ENCODE peak calls at places on chromosomes 2 and 18, in four cellular contexts. A is GM12878, N is K562, S is HL-60. B is an unnamed sample.

GRCh38 chr2:209474960-209475359 is 51.1 kb downstream of the MAP2 start:
- DNase-seq in A (no peak), N (no peak), S (no peak), B (no peak)

GRCh38 chr2:23602113-23602512 is 217.1 kb downstream of the KLHL29 start:
- DNase-seq in N (no peak), A (no peak), S (no peak), B (no peak)

GRCh38 chr18:10164241-10165160 is 250.7 kb downstream of the VAPA start:
- DNase-seq in A (no peak), N (no peak), S (no peak), B (no peak)

GRCh38 chr2:118830886-118831285 is 16.6 kb downstream of the EN1 start:
- DNase-seq in N (no peak), A (no peak), S (no peak), B (no peak)

GRCh38 chr18:59877366-59877765 is 22.4 kb upstream of the PMAIP1 start:
- DNase-seq in A (no peak), S (peak), N (no peak), B (no peak)

GRCh38 chr2:74094291-74094690 is 53.4 kb downstream of the BOLA3 start:
- DNase-seq in A (no peak), N (no peak), S (no peak), B (no peak)

GRCh38 chr2:143390185-143390584 is 261.0 kb downstream of the ARHGAP15 start:
- DNase-seq in N (no peak), A (no peak), S (no peak), B (no peak)

GRCh38 chr2:187842978-187843847 is 289.0 kb upstream of the TFPI start:
- DNase-seq in S (no peak), A (no peak), N (peak), B (no peak)

GRCh38 chr2:189022002-189022401 is 47.8 kb downstream of the COL3A1 start:
- DNase-seq in N (no peak), S (no peak), A (no peak), B (no peak)

GRCh38 chr2:95722331-95722730 is 130.5 kb downstream of the TRIM43 start:
- DNase-seq in S (no peak), N (no peak), A (no peak), B (no peak)

DNA sequence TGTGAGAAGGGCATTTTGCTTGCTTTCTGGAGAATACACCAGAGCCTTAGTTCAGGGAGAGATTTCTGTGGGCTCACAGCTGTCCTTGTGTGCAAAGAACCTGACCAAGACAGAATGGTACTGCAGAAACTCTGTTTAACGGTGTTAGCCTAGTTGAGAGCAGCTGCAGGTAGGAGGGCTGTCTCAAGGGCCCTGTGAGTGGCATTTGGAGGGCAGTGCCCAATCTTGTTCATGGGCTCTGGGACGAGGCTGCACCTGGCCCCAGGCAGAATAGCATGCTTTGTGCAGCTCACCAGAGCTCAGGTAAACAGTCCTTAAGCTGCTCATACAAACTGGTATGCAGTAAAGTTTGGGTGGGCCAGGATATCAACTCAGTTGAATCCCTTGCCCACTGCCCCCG is 16.9 kb upstream of the RGPD4 start:
- DNase-seq in N (no peak), A (no peak), S (no peak), B (no peak)
- TF ChIP-seq SPI1 in N (no peak), A (no peak), S (no peak), B (no peak)

DNA sequence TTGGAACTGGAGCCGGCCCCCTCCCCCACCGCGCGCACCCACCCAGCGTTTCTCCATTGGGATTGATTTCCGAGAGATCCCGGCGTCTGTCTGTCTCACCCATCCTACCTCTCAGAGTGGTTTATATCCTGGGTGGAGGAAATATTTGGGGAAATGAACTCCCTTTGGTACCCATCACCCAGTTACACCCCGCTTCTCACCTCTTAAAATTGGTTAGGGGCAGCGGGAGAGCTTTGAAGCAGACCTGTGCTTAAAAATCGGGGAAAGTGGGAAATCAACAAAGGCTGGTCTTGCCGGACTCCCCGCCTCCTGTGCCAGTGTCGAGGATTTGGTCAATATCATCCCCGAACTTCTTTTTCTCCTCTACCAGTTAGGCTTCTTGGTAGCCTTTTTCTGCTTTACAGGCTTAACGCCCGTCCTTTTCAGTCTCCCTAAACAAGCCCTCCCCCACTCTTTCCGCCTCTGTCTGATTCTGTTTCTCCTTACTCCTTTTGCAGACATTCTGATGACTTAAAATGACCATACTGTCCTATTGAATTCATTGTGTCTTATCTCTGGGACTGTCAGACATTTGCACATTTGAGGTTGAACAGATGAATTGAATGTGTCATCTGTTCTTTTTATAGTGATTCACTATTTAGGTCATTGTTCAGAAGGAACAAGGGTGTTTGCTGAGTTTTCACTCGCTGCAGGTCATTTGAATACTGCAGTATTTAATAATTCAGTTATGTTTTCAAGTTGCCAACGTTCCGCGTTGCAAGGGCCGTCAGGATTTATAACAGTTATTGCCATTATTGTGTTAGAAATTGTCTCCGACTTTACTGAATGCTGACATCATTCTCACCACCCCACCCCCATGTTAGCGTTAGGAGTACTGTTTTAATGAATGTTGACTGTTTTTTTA is 934 bp downstream of the ITGAV start:
- DNase-seq in A (no peak), S (no peak), N (peak), B (no peak)
- TF ChIP-seq SPI1 in A (no peak), S (no peak), N (no peak), B (no peak)

GRCh38 chr2:71531522-71532047 is 78.2 kb downstream of the DYSF start:
- DNase-seq in A (no peak), S (no peak), N (peak), B (no peak)

GRCh38 chr2:71532327-71532726 is 79.0 kb downstream of the DYSF start:
- DNase-seq in N (no peak), S (no peak), A (no peak), B (no peak)

GRCh38 chr2:71528749-71529148 is 75.4 kb downstream of the DYSF start:
- DNase-seq in A (no peak), N (no peak), S (no peak), B (no peak)

GRCh38 chr2:71530987-71531332 is 77.6 kb downstream of the DYSF start:
- DNase-seq in S (no peak), N (no peak), A (no peak), B (no peak)

DNA sequence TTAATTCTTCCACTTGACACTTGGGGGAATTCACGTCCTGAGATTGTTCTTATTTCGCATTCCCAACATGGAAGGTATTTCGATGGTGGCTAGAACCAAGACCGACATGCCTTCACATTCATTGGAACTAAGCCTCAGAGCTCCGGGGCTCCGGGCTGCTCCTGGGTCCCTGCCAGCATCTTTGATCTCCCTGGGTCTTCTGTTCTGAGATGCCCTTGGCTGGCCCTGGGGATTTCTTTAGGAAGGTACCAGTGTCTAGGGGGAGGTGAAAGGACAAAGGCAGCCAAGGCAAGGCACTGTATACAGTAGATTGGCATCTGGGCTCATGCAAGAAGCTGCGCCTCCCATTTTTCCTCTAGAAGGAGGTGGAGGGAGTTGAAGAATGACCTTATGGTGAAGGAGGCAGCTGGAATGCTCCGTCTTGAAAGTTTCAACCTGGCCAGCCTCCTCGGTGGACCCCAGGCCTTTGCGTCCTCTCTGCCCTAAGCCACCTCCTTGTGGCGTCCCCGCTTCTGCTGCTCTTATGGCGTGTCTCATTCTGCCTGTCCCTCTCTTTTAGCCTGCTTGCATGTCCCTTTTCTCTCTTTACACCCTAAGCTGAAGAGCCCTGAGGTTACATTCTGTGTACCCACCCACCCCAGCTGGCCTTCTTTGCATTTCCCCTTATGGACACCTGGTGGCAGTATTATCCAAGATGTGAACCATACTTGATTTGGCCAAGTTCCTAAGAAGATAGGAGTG is 77.1 kb downstream of the DYSF start:
- DNase-seq in A (no peak), S (no peak), N (peak), B (peak)
- TF ChIP-seq SPI1 in A (no peak), S (no peak), N (no peak), B (peak)

DNA sequence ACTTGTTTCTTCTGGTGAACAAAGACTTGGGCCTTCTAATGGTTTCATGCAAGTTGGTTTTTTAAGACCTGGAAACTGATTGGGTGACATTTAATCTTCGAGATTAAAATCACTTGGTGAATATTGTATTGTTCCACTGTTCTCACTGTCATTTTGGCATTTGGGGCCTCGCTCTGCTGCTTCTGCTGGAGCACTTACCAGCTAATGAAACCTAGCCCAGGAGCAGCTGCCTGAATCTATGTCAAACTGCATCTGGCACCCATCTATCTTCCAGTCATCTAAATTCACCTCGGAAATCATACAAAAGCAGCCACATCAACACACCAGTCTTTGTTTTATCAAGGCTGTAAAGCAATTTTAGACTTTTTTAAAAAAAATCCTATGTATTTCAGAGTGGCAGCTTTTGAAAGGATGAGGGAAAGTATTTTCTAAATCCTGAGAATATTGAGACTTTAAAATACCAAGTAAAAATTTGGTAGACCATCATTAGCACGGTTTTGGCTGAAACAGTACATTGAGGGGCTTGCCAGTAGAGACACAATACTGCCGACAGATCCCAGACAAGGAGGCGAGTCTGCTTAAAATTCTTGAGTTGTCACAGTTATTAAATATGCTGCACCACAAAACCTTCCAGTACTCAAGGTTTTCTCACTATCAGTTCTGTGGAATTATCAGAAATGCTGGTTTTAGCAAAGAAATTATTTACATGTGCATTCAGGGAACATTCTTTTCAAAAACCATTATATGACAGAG is 26.1 kb upstream of the SERTAD2 start:
- DNase-seq in N (no peak), S (no peak), A (no peak), B (no peak)
- TF ChIP-seq SPI1 in N (no peak), S (no peak), A (no peak), B (no peak)

DNA sequence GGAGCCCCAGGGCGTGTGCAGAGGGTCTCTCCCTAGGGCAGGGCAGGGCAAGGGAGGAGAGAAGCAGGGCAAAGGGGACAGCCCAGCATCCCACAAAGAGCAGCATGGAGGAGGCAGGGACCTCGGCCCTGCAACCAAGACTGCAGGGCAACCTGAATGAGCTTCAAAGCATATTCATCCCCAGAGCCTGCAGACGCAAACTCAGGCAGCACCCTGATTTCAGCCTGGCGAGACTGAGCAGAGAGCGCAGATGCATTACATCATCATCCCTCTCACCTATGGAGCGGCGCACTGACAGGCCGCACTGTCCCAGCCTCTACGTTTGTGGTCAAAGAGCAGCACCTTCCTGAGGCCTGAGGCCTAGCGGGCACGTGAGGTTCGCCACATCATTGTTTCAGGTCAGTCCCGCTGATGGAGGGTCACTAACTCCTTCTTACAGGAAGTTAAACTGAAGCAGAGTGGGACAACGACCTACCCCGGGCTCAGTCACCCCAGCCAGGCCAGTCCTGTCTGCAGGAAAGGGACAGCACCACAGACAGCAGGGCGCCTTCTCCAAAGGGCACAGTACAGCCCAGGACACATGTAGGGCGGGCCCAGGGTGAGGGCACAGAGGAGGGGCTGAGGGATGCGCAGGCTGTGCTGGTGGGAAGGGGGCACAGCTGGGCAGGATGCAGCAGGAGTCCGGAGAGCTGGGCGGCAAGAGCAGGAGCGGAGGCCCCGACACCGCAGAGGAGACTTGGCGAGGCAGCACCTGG is 67.2 kb upstream of the RAB6C start:
- DNase-seq in A (no peak), N (no peak), S (no peak), B (no peak)
- TF ChIP-seq SPI1 in A (no peak), N (no peak), S (no peak), B (no peak)

GRCh38 chr2:28980368-28981015 is 606 bp upstream of the TOGARAM2 start:
- DNase-seq in S (no peak), A (no peak), N (no peak), B (no peak)

GRCh38 chr2:28977176-28977875 is 3.8 kb upstream of the TOGARAM2 start:
- DNase-seq in A (no peak), N (no peak), S (no peak), B (no peak)

GRCh38 chr2:28979576-28980366 is 1.3 kb upstream of the TOGARAM2 start:
- DNase-seq in A (no peak), N (no peak), S (no peak), B (no peak)

GRCh38 chr2:28978606-28979005 is 2.5 kb upstream of the TOGARAM2 start:
- DNase-seq in A (no peak), S (no peak), N (no peak), B (no peak)

DNA sequence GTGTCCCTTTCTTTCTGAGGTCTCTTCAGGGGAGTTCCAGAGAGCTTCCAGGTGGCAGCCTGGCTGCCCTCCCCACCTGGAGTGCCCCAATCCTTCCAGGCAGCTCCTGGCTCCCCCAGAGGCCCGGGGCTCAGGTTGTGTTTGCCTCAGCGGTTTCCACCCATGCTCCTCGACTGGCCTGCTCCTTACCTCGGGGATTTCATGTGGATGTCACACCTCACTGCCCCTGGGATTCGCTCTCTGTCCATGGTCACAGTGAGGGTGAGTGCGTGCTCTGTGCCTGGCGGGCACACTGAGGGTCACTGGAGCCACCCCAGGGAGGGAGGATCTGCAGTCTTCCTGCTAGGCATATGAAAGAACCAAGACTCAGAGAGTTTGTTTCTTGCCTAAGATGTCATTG is 2.1 kb upstream of the TOGARAM2 start:
- DNase-seq in N (no peak), S (no peak), A (no peak), B (no peak)
- TF ChIP-seq SPI1 in N (no peak), S (no peak), A (no peak), B (no peak)

DNA sequence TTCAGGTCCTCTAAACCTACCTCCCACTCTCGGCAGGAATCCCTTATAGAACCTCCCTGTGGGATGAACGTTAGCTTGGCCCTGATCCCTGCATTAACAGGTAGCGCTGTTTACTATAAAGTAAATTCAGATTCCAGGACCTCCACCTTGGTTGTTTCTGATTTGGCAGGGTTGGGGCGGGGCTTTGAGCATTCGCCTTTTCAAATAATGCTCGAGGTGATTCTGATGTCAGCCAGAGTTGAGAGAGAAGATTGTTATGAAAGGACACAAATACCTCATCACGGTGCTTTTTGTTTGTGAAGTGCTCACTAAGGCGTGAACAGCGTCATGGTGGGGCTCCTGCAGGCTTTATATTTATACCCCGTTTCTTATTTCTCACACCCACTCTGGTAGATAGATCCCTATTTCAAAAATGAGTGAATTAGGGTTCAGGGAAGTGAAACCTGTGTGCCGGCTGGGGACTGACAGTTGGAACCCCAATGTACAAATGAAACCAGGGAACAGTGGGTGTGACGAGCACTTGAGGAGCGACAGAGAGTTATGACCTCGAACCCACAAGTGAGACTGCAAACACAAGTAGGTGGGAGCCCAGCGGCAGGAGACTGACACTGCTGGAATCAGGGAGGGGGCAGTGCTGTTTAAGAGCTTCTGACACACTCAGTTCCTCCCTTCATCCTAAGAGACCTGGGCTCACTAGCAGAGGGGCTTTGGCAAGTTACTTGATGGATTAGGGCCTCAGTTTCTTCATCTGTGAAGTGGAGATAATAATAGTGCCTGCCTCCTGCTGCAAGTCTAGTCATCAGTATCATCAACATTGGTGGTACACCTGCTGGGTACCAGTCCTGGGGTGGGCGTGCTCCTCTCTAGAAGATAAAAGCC is 14.3 kb upstream of the CXCR4 start:
- DNase-seq in N (no peak), A (peak), S (no peak), B (peak)
- TF ChIP-seq SPI1 in N (no peak), A (peak), S (no peak), B (peak)

GRCh38 chr18:24595556-24595955 is 135.1 kb downstream of the HRH4 start:
- DNase-seq in S (no peak), A (no peak), N (no peak), B (no peak)
- TF ChIP-seq SPI1 in S (no peak), A (no peak), N (no peak), B (no peak)

GRCh38 chr2:102591646-102592045 is 27.7 kb upstream of the SLC9A2 start:
- DNase-seq in A (no peak), N (no peak), S (no peak), B (no peak)

GRCh38 chr2:102589444-102589843 is 29.9 kb upstream of the SLC9A2 start:
- DNase-seq in A (no peak), S (no peak), N (no peak), B (no peak)

GRCh38 chr2:102593516-102593915 is 25.8 kb upstream of the SLC9A2 start:
- DNase-seq in N (no peak), A (no peak), S (no peak), B (no peak)

GRCh38 chr2:102588213-102588939 is 31.0 kb upstream of the SLC9A2 start:
- DNase-seq in S (no peak), A (no peak), N (no peak), B (no peak)

DNA sequence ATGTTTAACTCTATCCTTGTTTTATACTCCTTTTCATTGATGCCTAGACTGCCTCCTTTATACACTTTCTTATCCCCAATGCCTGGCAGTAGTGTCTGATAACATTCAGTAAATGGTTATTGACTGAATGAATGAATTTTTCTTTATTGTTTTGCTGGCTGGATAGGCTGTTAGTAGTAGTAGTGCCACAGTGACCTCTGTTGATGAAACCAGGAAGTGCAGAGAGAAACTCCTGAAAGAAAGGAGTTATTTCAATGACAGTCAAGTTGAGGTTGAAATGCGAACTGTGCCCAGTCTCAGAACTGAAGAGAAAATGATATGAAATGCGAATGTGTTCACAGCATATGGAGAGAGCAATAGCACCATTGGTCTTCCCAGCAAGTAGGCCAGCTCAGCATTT is 26.8 kb upstream of the SLC9A2 start:
- DNase-seq in A (no peak), S (no peak), N (peak), B (no peak)
- TF ChIP-seq SPI1 in A (no peak), S (no peak), N (no peak), B (no peak)

B was measured in GM12891.